ENCODE peak calls at places on chromosomes 6 and 20, in four cellular contexts. O, A, Z and S are unnamed samples.
A peak's percentile ranks its signal among the peaks of the same experiment; 100 is the strongest.

GRCh38 chr20:11850901-11851300 is 66.8 kb upstream of the BTBD3 start:
- DNase-seq in A (no peak), Z (peak; percentile 71), O (no peak), S (no peak)

GRCh38 chr6:125853740-125854139 is 63.0 kb downstream of the NCOA7 start:
- DNase-seq in A (no peak), Z (no peak), O (no peak), S (no peak)

GRCh38 chr6:77457720-77458349 is 5.5 kb downstream of the HTR1B start:
- DNase-seq in A (no peak), Z (peak; percentile 90), O (peak; percentile 86), S (peak; percentile 90)

GRCh38 chr20:24533449-24533848 is 64.0 kb downstream of the SYNDIG1 start:
- DNase-seq in A (no peak), Z (no peak), O (no peak), S (no peak)

GRCh38 chr6:134357110-134357509 is 39.2 kb upstream of the SGK1 start:
- DNase-seq in A (no peak), Z (no peak), O (no peak), S (no peak)

GRCh38 chr6:30752164-30752927 is 8.0 kb upstream of the IER3 start:
- DNase-seq in O (peak; percentile 97), Z (peak; percentile 100), A (peak; percentile 95), S (peak; percentile 99)

GRCh38 chr20:8330785-8331699 is 199.0 kb downstream of the PLCB1 start:
- DNase-seq in A (no peak), Z (no peak), O (no peak), S (no peak)

GRCh38 chr6:145372671-145373123 is 362.6 kb downstream of the EPM2A start:
- DNase-seq in Z (peak; percentile 62), O (peak; percentile 5), A (peak; percentile 80), S (peak; percentile 21)

GRCh38 chr6:75208564-75209431 is 2.9 kb upstream of the COL12A1 start:
- DNase-seq in A (peak; percentile 91), Z (peak; percentile 83), O (peak; percentile 66), S (peak; percentile 64)

GRCh38 chr6:97361286-97361685 is 78.3 kb upstream of the MMS22L start:
- DNase-seq in O (no peak), A (no peak), Z (no peak), S (no peak)

GRCh38 chr6:80254716-80255115 is 148.2 kb downstream of the BCKDHB start:
- DNase-seq in O (no peak), A (no peak), Z (no peak), S (no peak)

GRCh38 chr6:89022747-89023289 is 57.7 kb upstream of the PNRC1 start:
- DNase-seq in Z (peak; percentile 25), O (peak; percentile 62), A (no peak), S (no peak)